ENCODE peak calls at places on chromosomes 11 and 22, in eight cellular contexts. T, K, X, F, H, B, E and L are unnamed samples. For H3K9me3, the result is how much of the 10 kb centered on the place peaks cover.

GRCh38 chr11:12109591-12110196 is 696 bp upstream of the MICAL2 start:
- DNase-seq in T (no peak), K (no peak), X (no peak), F (no peak), H (no peak), B (no peak), E (no peak), L (no peak)

GRCh38 chr11:12222099-12222751 is 111.8 kb downstream of the MICAL2 start:
- DNase-seq in T (peak), K (no peak), X (no peak), F (peak), H (no peak), B (no peak), E (peak), L (no peak)

GRCh38 chr11:125337836-125338235 is 158.2 kb downstream of the FEZ1 start:
- DNase-seq in T (no peak), K (no peak), X (no peak), F (no peak), H (no peak), B (no peak), E (no peak), L (peak)

GRCh38 chr11:68432874-68433273 is 27.7 kb upstream of the PPP6R3 start:
- DNase-seq in T (no peak), K (no peak), X (no peak), F (peak), H (no peak), B (peak), E (no peak), L (no peak)

GRCh38 chr11:17506314-17506713 is 29.7 kb upstream of the ABCC8 start:
- DNase-seq in T (no peak), K (no peak), X (no peak), F (no peak), H (no peak), B (no peak), E (no peak), L (no peak)

GRCh38 chr11:120337896-120338840 is 2.0 kb downstream of the ARHGEF12 start:
- DNase-seq in T (no peak), K (peak), X (no peak), F (no peak), H (no peak), B (peak), E (no peak), L (no peak)

GRCh38 chr11:42996742-42997307 is 315.0 kb upstream of the API5 start:
- DNase-seq in T (no peak), K (no peak), X (no peak), F (peak), H (no peak), B (no peak), E (no peak), L (no peak)

GRCh38 chr11:128837627-128838026 is 29.5 kb downstream of the KCNJ1 start:
- DNase-seq in T (no peak), K (no peak), X (no peak), F (no peak), H (no peak), B (no peak), E (no peak), L (peak)

GRCh38 chr11:14446701-14447169 is 52.9 kb downstream of the COPB1 start:
- DNase-seq in T (no peak), K (no peak), X (no peak), F (no peak), H (peak), B (no peak), E (no peak), L (no peak)

GRCh38 chr22:42419328-42419881 is 12.8 kb downstream of the NFAM1 start:
- DNase-seq in T (no peak), K (no peak), X (no peak), F (no peak), H (no peak), B (no peak), E (no peak), L (no peak)
- H3K9me3 ChIP-seq in T (under half), K (under half), X (under half), F (under half), H (under half), B (under half), E (under half), L (under half)

GRCh38 chr11:100185588-100185987 is 501.5 kb upstream of the ARHGAP42 start:
- DNase-seq in T (no peak), K (no peak), X (no peak), F (no peak), H (no peak), B (no peak), E (no peak), L (no peak)

GRCh38 chr11:100188137-100188783 is 498.8 kb upstream of the ARHGAP42 start:
- DNase-seq in T (no peak), K (no peak), X (no peak), F (no peak), H (no peak), B (no peak), E (no peak), L (no peak)

DNA sequence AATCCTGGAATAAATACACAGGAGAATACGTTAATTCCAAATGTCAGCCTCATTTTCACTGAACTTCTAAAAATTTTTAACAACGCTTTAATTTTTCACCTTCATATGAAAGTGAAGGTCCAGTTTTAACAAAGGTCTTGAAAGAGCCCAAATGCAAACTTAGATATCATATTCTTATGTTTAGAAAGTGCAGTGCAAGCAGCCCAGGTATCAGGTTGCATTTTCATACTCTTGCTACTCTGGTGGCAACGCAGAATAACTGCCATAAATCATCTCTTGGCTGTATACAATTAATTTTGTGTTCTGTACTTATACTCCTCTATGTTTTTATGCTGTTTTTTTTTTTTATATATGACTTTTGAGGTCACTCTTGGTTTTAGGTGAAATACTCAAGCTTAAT is 496.7 kb upstream of the ARHGAP42 start:
- DNase-seq in T (no peak), K (no peak), X (no peak), F (no peak), H (no peak), B (no peak), E (no peak), L (no peak)
- H3K9me3 ChIP-seq in T (under half), K (under half), X (under half), F (under half), H (under half), B (under half), E (under half), L (under half)

GRCh38 chr11:119091083-119091650 is 6.5 kb downstream of the HMBS start:
- DNase-seq in T (no peak), K (no peak), X (no peak), F (no peak), H (no peak), B (no peak), E (no peak), L (no peak)
- H3K9me3 ChIP-seq in T (under half), K (under half), X (under half), F (under half), H (under half), B (under half), E (under half), L (under half)

DNA sequence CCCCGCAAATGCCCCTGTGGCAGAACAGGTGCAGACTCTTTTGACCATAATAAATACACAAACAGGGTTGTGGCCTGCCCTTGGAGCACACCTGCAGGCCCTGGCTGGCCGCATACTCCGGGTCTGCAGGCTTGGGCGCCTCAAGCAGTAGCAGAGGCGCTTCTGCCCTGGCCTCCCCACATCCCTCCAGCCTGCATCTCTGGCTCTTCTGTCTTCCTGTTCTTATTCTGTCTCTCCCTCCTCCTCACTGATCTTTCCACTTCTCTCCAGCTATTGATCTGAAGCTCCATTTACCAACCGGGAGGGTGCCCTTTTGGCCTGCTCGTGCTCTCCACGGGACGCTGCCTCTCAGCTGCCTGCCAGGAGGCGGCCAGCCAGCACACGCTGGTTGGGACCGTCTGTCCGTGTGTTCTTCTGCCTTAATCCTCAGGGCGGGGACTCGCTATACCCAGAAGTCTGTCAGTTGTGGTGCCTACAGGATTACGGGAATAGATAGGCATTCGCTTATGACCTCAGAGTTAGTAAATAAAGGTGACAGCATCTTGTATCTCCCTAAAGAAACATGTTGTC is 5.2 kb downstream of the UPB1 start:
- DNase-seq in T (no peak), K (no peak), X (no peak), F (no peak), H (no peak), B (no peak), E (no peak), L (peak)
- H3K9me3 ChIP-seq in T (under half), K (under half), X (under half), F (under half), H (under half), B (under half), E (under half), L (under half)

GRCh38 chr22:47474464-47474863 is 712.0 kb downstream of the TBC1D22A start:
- DNase-seq in T (no peak), K (no peak), X (no peak), F (no peak), H (no peak), B (no peak), E (no peak), L (no peak)
- H3K9me3 ChIP-seq in T (under half), K (under half), X (under half), F (under half), H (under half), B (under half), E (under half), L (under half)

DNA sequence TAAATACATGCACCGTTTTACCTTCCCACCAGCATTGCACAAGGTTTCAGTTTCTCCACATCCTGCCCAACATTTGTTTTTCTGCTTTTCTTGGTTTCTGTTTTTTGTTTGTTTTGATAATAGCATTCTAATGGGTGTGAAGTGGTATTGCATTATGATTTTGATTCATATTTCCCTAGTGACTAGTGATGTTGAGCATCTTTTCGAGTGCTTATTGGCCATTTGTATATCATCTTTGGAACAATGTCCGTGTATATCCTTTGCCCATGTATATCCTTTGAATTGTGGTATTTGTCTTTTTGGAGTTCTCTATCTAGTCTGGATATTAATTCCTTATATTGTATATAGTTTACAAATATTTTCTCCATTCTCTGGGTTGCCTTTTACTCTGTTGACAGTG is 2914.8 kb upstream of the OR11H1 start:
- DNase-seq in T (no peak), K (no peak), X (no peak), F (no peak), H (no peak), B (no peak), E (no peak), L (no peak)
- H3K9me3 ChIP-seq in T (under half), K (under half), X (under half), F (under half), H (under half), B (under half), E (under half), L (half or more)

GRCh38 chr22:48636746-48637145 is 1190.9 kb downstream of the BRD1 start:
- DNase-seq in T (no peak), K (no peak), X (no peak), F (no peak), H (no peak), B (no peak), E (no peak), L (no peak)

GRCh38 chr22:48635031-48635430 is 1192.6 kb downstream of the BRD1 start:
- DNase-seq in T (no peak), K (no peak), X (no peak), F (no peak), H (no peak), B (no peak), E (no peak), L (no peak)

GRCh38 chr22:48639021-48639795 is 1188.5 kb downstream of the BRD1 start:
- DNase-seq in T (no peak), K (no peak), X (no peak), F (no peak), H (no peak), B (no peak), E (no peak), L (no peak)

GRCh38 chr22:48635825-48636224 is 1191.8 kb downstream of the BRD1 start:
- DNase-seq in T (no peak), K (no peak), X (no peak), F (no peak), H (no peak), B (no peak), E (no peak), L (no peak)

DNA sequence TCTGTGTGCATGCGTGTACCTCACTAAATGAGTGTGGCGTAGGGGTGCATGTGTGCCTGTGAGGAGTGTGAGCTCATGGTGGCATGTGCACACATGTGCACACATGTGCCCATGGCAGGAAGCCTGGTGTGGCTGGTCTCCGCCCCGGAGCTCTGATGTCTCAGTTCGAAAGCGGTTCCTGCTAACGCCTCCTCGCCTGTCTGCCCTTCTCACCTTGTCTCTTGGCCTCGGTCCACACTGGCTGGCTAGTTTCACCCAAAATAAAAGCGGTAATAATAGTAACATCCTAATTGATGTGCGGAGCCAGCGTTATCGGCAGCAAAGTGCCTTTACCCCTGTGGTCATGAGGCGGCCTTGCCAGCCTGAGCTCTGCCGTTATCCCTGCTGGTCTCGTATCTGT is 1190.4 kb downstream of the BRD1 start:
- DNase-seq in T (no peak), K (no peak), X (no peak), F (no peak), H (no peak), B (no peak), E (no peak), L (no peak)
- H3K9me3 ChIP-seq in T (under half), K (under half), X (under half), F (under half), H (under half), B (under half), E (under half), L (under half)

GRCh38 chr11:8612522-8612921 is 18.5 kb upstream of the STK33 start:
- DNase-seq in T (no peak), K (no peak), X (no peak), F (no peak), H (no peak), B (no peak), E (no peak), L (no peak)

GRCh38 chr11:8610532-8611116 is 16.6 kb upstream of the STK33 start:
- DNase-seq in T (no peak), K (no peak), X (no peak), F (no peak), H (no peak), B (no peak), E (no peak), L (no peak)

GRCh38 chr11:8614497-8614896 is 20.5 kb upstream of the STK33 start:
- DNase-seq in T (no peak), K (no peak), X (no peak), F (no peak), H (no peak), B (no peak), E (no peak), L (no peak)

GRCh38 chr11:8615633-8616032 is 21.6 kb upstream of the STK33 start:
- DNase-seq in T (no peak), K (no peak), X (no peak), F (no peak), H (no peak), B (no peak), E (no peak), L (no peak)

DNA sequence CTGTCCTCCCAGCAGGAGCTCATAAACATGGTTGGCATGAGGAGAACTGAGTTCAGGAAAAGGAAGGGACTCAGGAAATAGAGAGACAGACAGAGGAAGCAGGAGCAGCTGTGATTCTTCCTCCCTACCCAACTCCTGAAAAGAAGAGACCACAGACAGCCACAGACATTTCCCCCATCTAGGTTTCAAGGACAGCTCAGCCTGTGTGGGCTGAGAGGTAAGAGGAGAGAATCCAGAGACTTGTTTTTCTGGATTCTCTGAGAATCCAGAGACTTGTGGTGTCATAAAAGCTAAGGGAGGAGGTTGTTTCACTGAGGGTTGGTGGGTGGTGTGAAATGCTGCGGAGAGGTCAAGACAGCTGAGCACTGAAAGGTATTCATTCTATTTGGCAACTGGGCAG is 19.0 kb upstream of the STK33 start:
- DNase-seq in T (no peak), K (peak), X (no peak), F (no peak), H (no peak), B (no peak), E (no peak), L (no peak)
- H3K9me3 ChIP-seq in T (under half), K (under half), X (under half), F (under half), H (under half), B (under half), E (under half), L (under half)